ENCODE peak calls at places on chromosomes 1 and 21, in ten cellular contexts. One of them, this sample, is unnamed.

GRCh38 chr1:166479052-166479631 is 312.3 kb upstream of the FAM78B start:
- DNase-seq in body of pancreas: peak
- DNase-seq in transverse colon: peak
- DNase-seq in lower leg skin: peak
- DNase-seq in A549: peak
- DNase-seq in Peyer's patch: peak
- DNase-seq in tibial nerve: peak
- DNase-seq in uterus: peak
- DNase-seq in stomach: peak
- DNase-seq in upper lobe of left lung: peak
- DNase-seq in this sample: no peak

GRCh38 chr1:92094112-92094511 is 14.0 kb downstream of the BTBD8 start:
- DNase-seq in body of pancreas: no peak
- DNase-seq in transverse colon: no peak
- DNase-seq in lower leg skin: no peak
- DNase-seq in A549: no peak
- DNase-seq in Peyer's patch: no peak
- DNase-seq in tibial nerve: no peak
- DNase-seq in uterus: no peak
- DNase-seq in stomach: no peak
- DNase-seq in upper lobe of left lung: no peak
- DNase-seq in this sample: no peak

GRCh38 chr21:42558846-42559245 is 45.2 kb downstream of the SLC37A1 start:
- DNase-seq in body of pancreas: no peak
- DNase-seq in transverse colon: peak
- DNase-seq in lower leg skin: no peak
- DNase-seq in A549: no peak
- DNase-seq in Peyer's patch: no peak
- DNase-seq in tibial nerve: no peak
- DNase-seq in uterus: peak
- DNase-seq in stomach: no peak
- DNase-seq in upper lobe of left lung: peak
- DNase-seq in this sample: no peak

GRCh38 chr1:197944485-197944884 is 27.3 kb downstream of the LHX9 start:
- DNase-seq in body of pancreas: no peak
- DNase-seq in transverse colon: no peak
- DNase-seq in lower leg skin: no peak
- DNase-seq in A549: no peak
- DNase-seq in Peyer's patch: no peak
- DNase-seq in tibial nerve: no peak
- DNase-seq in uterus: no peak
- DNase-seq in stomach: no peak
- DNase-seq in upper lobe of left lung: no peak
- DNase-seq in this sample: no peak

GRCh38 chr1:25442178-25442577 is 11.5 kb downstream of the MACO1 start:
- DNase-seq in body of pancreas: no peak
- DNase-seq in transverse colon: no peak
- DNase-seq in lower leg skin: no peak
- DNase-seq in A549: peak
- DNase-seq in Peyer's patch: no peak
- DNase-seq in tibial nerve: no peak
- DNase-seq in uterus: no peak
- DNase-seq in stomach: no peak
- DNase-seq in upper lobe of left lung: no peak
- DNase-seq in this sample: no peak

GRCh38 chr21:30839304-30839703 is 9.7 kb upstream of the KRTAP7-1 start:
- DNase-seq in body of pancreas: peak
- DNase-seq in transverse colon: peak
- DNase-seq in lower leg skin: no peak
- DNase-seq in A549: peak
- DNase-seq in Peyer's patch: no peak
- DNase-seq in tibial nerve: no peak
- DNase-seq in uterus: no peak
- DNase-seq in stomach: no peak
- DNase-seq in upper lobe of left lung: no peak
- DNase-seq in this sample: no peak

GRCh38 chr1:94544706-94545490 is 3.3 kb upstream of the F3 start:
- DNase-seq in body of pancreas: no peak
- DNase-seq in transverse colon: no peak
- DNase-seq in lower leg skin: no peak
- DNase-seq in A549: no peak
- DNase-seq in Peyer's patch: no peak
- DNase-seq in tibial nerve: no peak
- DNase-seq in uterus: no peak
- DNase-seq in stomach: no peak
- DNase-seq in upper lobe of left lung: no peak
- DNase-seq in this sample: no peak

GRCh38 chr1:62774971-62775578 is 8.9 kb upstream of the ATG4C start:
- DNase-seq in body of pancreas: no peak
- DNase-seq in transverse colon: no peak
- DNase-seq in lower leg skin: no peak
- DNase-seq in A549: no peak
- DNase-seq in Peyer's patch: no peak
- DNase-seq in tibial nerve: no peak
- DNase-seq in uterus: no peak
- DNase-seq in stomach: no peak
- DNase-seq in upper lobe of left lung: no peak
- DNase-seq in this sample: no peak

GRCh38 chr1:94602802-94603625 is 61.5 kb upstream of the F3 start:
- DNase-seq in body of pancreas: no peak
- DNase-seq in transverse colon: no peak
- DNase-seq in lower leg skin: no peak
- DNase-seq in A549: no peak
- DNase-seq in Peyer's patch: no peak
- DNase-seq in tibial nerve: no peak
- DNase-seq in uterus: no peak
- DNase-seq in stomach: no peak
- DNase-seq in upper lobe of left lung: no peak
- DNase-seq in this sample: no peak

DNA sequence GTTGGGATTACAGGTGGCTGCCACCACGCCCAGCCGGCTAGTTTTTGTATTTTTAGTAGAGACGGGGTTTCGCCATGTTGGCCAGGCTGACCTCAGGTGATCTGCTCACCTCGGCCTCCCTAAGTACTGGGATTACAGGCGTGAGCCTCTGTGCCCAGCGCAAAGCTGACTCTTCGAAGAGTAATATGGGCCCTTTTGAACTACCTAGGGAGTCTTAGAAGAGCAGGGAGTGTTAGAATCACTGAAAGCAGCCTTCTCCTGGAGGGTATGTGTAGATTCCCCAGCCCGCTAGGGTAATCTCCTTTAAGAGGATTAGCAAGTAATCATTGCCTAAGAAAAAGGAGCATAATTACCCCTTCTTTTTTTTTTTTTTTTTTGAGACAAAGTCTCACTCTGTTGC is 6.5 kb upstream of the MAST2 start:
- DNase-seq in body of pancreas: no peak
- DNase-seq in transverse colon: no peak
- DNase-seq in lower leg skin: no peak
- DNase-seq in A549: no peak
- DNase-seq in Peyer's patch: no peak
- DNase-seq in tibial nerve: no peak
- DNase-seq in uterus: no peak
- DNase-seq in stomach: no peak
- DNase-seq in upper lobe of left lung: no peak
- DNase-seq in this sample: no peak
- TF ChIP-seq POLR2A in body of pancreas: no peak
- TF ChIP-seq POLR2A in transverse colon: no peak
- TF ChIP-seq POLR2A in lower leg skin: no peak
- TF ChIP-seq POLR2A in A549: no peak
- TF ChIP-seq POLR2A in Peyer's patch: no peak
- TF ChIP-seq POLR2A in tibial nerve: no peak
- TF ChIP-seq POLR2A in uterus: no peak
- TF ChIP-seq POLR2A in stomach: no peak
- TF ChIP-seq POLR2A in upper lobe of left lung: no peak
- TF ChIP-seq POLR2A in this sample: no peak

GRCh38 chr1:100506221-100506620 is 31.7 kb upstream of the GPR88 start:
- DNase-seq in body of pancreas: no peak
- DNase-seq in transverse colon: no peak
- DNase-seq in lower leg skin: no peak
- DNase-seq in A549: no peak
- DNase-seq in Peyer's patch: no peak
- DNase-seq in tibial nerve: no peak
- DNase-seq in uterus: no peak
- DNase-seq in stomach: no peak
- DNase-seq in upper lobe of left lung: no peak
- DNase-seq in this sample: no peak
- H3K4me3 ChIP-seq in body of pancreas: no peak
- H3K4me3 ChIP-seq in transverse colon: no peak
- H3K4me3 ChIP-seq in lower leg skin: no peak
- H3K4me3 ChIP-seq in A549: no peak
- H3K4me3 ChIP-seq in Peyer's patch: no peak
- H3K4me3 ChIP-seq in tibial nerve: no peak
- H3K4me3 ChIP-seq in uterus: no peak
- H3K4me3 ChIP-seq in stomach: no peak
- H3K4me3 ChIP-seq in upper lobe of left lung: no peak
- H3K4me3 ChIP-seq in this sample: no peak

DNA sequence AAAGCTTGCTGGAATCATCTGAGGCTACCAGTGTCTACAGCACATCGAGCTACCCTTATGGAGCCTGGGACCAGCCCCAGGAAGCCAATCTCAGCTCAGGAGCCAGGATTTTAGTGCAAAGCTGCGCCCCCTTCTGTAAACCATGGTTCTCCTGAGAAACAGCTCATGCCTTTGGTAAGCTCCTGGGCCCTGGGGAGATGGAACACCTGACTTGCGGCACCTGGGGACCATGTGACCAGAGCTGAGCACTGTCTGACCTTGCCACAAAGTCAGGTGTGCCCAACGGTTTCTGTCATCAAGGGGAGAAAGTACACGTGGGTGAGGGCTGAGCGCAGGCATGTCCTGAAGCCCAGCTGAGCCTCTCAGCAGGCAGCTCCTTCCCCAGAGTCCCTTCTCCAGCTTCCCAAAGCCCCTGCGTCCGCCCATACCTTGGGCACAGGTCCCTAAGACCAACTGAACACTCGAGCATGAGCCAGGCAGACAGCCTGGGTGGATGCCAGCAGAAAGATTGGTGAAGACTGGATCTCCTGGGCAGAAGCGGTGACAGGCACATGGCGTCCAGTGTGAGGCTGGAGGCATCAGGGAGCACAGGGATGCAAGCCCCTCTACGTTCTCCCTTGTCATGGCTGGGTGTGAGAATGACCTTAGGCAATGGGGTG is 57.9 kb upstream of the TENT5B start:
- DNase-seq in body of pancreas: peak
- DNase-seq in transverse colon: no peak
- DNase-seq in lower leg skin: peak
- DNase-seq in A549: no peak
- DNase-seq in Peyer's patch: no peak
- DNase-seq in tibial nerve: no peak
- DNase-seq in uterus: no peak
- DNase-seq in stomach: peak
- DNase-seq in upper lobe of left lung: no peak
- DNase-seq in this sample: no peak
- TF ChIP-seq CTCF in body of pancreas: no peak
- TF ChIP-seq CTCF in transverse colon: no peak
- TF ChIP-seq CTCF in lower leg skin: no peak
- TF ChIP-seq CTCF in A549: no peak
- TF ChIP-seq CTCF in Peyer's patch: no peak
- TF ChIP-seq CTCF in tibial nerve: no peak
- TF ChIP-seq CTCF in uterus: no peak
- TF ChIP-seq CTCF in stomach: no peak
- TF ChIP-seq CTCF in upper lobe of left lung: no peak
- TF ChIP-seq CTCF in this sample: no peak

DNA sequence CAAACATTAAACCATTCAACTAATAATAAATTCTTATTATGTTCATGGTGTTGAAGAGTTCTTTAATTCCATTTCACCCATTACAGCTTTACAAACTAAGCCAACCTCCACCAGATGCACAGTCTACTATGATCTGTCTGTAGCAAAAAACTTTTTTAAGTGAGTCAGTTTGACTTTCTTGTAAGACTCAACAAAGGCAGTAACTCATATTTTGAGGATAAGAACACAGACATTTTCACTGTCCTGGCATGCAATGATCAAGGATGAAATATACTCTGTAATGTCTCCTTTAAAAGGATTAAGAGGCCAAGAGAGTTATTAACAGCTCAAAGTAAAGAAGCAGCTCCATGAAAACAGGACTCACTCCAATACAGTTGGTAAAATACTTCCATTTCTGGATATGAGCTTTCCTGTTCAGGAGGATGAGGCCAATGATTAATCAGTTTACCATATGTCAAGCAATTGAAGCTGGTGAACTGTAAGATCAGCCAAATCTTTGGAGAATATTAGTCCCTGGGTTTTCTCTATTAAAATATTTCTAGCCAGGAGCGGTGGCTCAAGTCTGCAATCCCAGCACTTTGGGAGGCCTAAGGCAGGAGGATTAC is 20.5 kb downstream of the XKR8 start:
- DNase-seq in body of pancreas: no peak
- DNase-seq in transverse colon: no peak
- DNase-seq in lower leg skin: no peak
- DNase-seq in A549: no peak
- DNase-seq in Peyer's patch: no peak
- DNase-seq in tibial nerve: no peak
- DNase-seq in uterus: no peak
- DNase-seq in stomach: no peak
- DNase-seq in upper lobe of left lung: no peak
- DNase-seq in this sample: no peak
- TF ChIP-seq POLR2A in body of pancreas: no peak
- TF ChIP-seq POLR2A in transverse colon: no peak
- TF ChIP-seq POLR2A in lower leg skin: no peak
- TF ChIP-seq POLR2A in A549: no peak
- TF ChIP-seq POLR2A in Peyer's patch: no peak
- TF ChIP-seq POLR2A in tibial nerve: no peak
- TF ChIP-seq POLR2A in uterus: no peak
- TF ChIP-seq POLR2A in stomach: no peak
- TF ChIP-seq POLR2A in upper lobe of left lung: no peak
- TF ChIP-seq POLR2A in this sample: no peak

GRCh38 chr21:36744560-36745231 is 45.8 kb downstream of the SIM2 start:
- DNase-seq in body of pancreas: peak
- DNase-seq in transverse colon: no peak
- DNase-seq in lower leg skin: no peak
- DNase-seq in A549: no peak
- DNase-seq in Peyer's patch: no peak
- DNase-seq in tibial nerve: no peak
- DNase-seq in uterus: no peak
- DNase-seq in stomach: peak
- DNase-seq in upper lobe of left lung: no peak
- DNase-seq in this sample: no peak
- H3K4me3 ChIP-seq in body of pancreas: no peak
- H3K4me3 ChIP-seq in transverse colon: no peak
- H3K4me3 ChIP-seq in lower leg skin: no peak
- H3K4me3 ChIP-seq in A549: no peak
- H3K4me3 ChIP-seq in Peyer's patch: no peak
- H3K4me3 ChIP-seq in tibial nerve: no peak
- H3K4me3 ChIP-seq in uterus: no peak
- H3K4me3 ChIP-seq in stomach: no peak
- H3K4me3 ChIP-seq in upper lobe of left lung: no peak
- H3K4me3 ChIP-seq in this sample: no peak